ENCODE peak calls at places on chromosomes 16 and 17, in eight cellular contexts. X, Q, L, B, J, O, T and W are unnamed samples.

GRCh38 chr17:48954300-48954755 is 9.7 kb upstream of the SNF8 start:
- DNase-seq in Q (no peak), B (no peak), J (no peak), X (no peak), O (no peak), L (peak; percentile 29), T (no peak), W (peak; percentile 19)

GRCh38 chr17:66952031-66952524 is 12.4 kb upstream of the CACNG4 start:
- DNase-seq in L (no peak), J (no peak), O (no peak), Q (no peak), X (no peak), B (no peak), T (no peak), W (no peak)

GRCh38 chr17:43754947-43755346 is 3.6 kb downstream of the SOST start:
- DNase-seq in B (no peak), X (no peak), L (no peak), J (no peak), Q (no peak), T (no peak), O (no peak), W (no peak)

GRCh38 chr16:85534536-85535351 is 78.4 kb upstream of the GSE1 start:
- DNase-seq in J (no peak), B (no peak), T (no peak), X (no peak), O (no peak), L (no peak), Q (no peak), W (no peak)

GRCh38 chr16:3171855-3172593 is 16.0 kb upstream of the OR1F1 start:
- DNase-seq in X (no peak), B (peak; percentile 62), T (no peak), L (peak; percentile 87), Q (peak; percentile 62), O (no peak), J (no peak), W (no peak)

GRCh38 chr17:1179635-1180433 is at the start of gene ABR:
- DNase-seq in X (peak; percentile 68), Q (no peak), T (peak; percentile 90), J (peak; percentile 79), L (no peak), O (peak; percentile 43), B (no peak), W (peak; percentile 34)

GRCh38 chr16:66278111-66278531 is 88.4 kb upstream of the CDH5 start:
- DNase-seq in Q (no peak), L (no peak), X (no peak), T (no peak), O (no peak), B (no peak), J (no peak), W (no peak)

GRCh38 chr16:58280846-58281301 is 14.0 kb downstream of the PRSS54 start:
- DNase-seq in T (no peak), O (no peak), X (no peak), J (no peak), L (no peak), Q (no peak), B (no peak), W (no peak)

GRCh38 chr17:59840329-59840907 is 52.3 kb downstream of the TUBD1 start:
- DNase-seq in O (no peak), Q (no peak), T (no peak), X (no peak), J (no peak), B (no peak), L (no peak), W (no peak)

GRCh38 chr17:27237890-27238289 is 56.0 kb upstream of the WSB1 start:
- DNase-seq in Q (no peak), T (no peak), J (no peak), B (no peak), O (no peak), X (no peak), L (no peak), W (no peak)

GRCh38 chr17:19275457-19276082 is 38.4 kb downstream of the EPN2 start:
- DNase-seq in J (no peak), X (no peak), Q (no peak), O (no peak), L (no peak), T (no peak), B (no peak), W (no peak)

GRCh38 chr17:57667461-57667923 is 77.6 kb downstream of the CCDC182 start:
- DNase-seq in Q (no peak), X (no peak), B (no peak), L (no peak), J (peak; percentile 55), O (no peak), T (peak; percentile 43), W (no peak)

GRCh38 chr17:6853764-6854442 is 22.4 kb upstream of the TEKT1 start:
- DNase-seq in Q (no peak), X (no peak), O (no peak), B (peak; percentile 4), J (no peak), T (no peak), L (peak; percentile 65), W (no peak)

GRCh38 chr17:6648181-6648580 is 3.2 kb downstream of the MED31 start:
- DNase-seq in B (no peak), T (no peak), L (peak; percentile 25), X (no peak), O (no peak), J (no peak), Q (no peak), W (no peak)

GRCh38 chr17:8622191-8622590 is 8.3 kb downstream of the MYH10 start:
- DNase-seq in L (no peak), B (no peak), X (no peak), Q (no peak), O (no peak), T (no peak), J (no peak), W (no peak)